ENCODE peak calls at places on chromosomes 6 and 20, in four cellular contexts. G, T, Y and P are unnamed samples.

GRCh38 chr6:45791600-45792168 is 224.0 kb downstream of the CLIC5 start:
- DNase-seq in G (peak; percentile 19), T (no peak), Y (peak; percentile 89), P (no peak)

GRCh38 chr20:33693274-33693673 is 7.1 kb upstream of the E2F1 start:
- DNase-seq in G (no peak), Y (no peak), T (no peak), P (no peak)

GRCh38 chr6:145887969-145888368 is 73.4 kb upstream of the FBXO30 start:
- DNase-seq in G (peak; percentile 39), T (no peak), Y (no peak), P (no peak)

GRCh38 chr6:131948692-131949614 is 2.2 kb downstream of the CCN2 start:
- DNase-seq in G (peak; percentile 71), Y (peak; percentile 84), T (no peak), P (no peak)

GRCh38 chr6:15375638-15376290 is 129.9 kb downstream of the JARID2 start:
- DNase-seq in Y (no peak), G (no peak), T (no peak), P (no peak)

GRCh38 chr6:71289039-71289801 is 609 bp downstream of the OGFRL1 start:
- DNase-seq in T (peak; percentile 62), G (peak; percentile 51), Y (peak; percentile 20), P (peak; percentile 63)

GRCh38 chr6:131876545-131876944 is 68.7 kb downstream of the ENPP1 start:
- DNase-seq in G (no peak), Y (no peak), T (no peak), P (no peak)

GRCh38 chr20:8808180-8808535 is 260.7 kb upstream of the PLCB4 start:
- DNase-seq in T (no peak), G (no peak), Y (no peak), P (no peak)

GRCh38 chr20:20930500-20930899 is 175.7 kb downstream of the LINC00237 start:
- DNase-seq in T (no peak), G (no peak), Y (no peak), P (no peak)

GRCh38 chr6:33980176-33980805 is 165.6 kb downstream of the GRM4 start:
- DNase-seq in T (no peak), G (no peak), Y (no peak), P (no peak)

GRCh38 chr6:124903797-124904196 is 58.4 kb upstream of the RNF217 start:
- DNase-seq in G (no peak), T (no peak), Y (no peak), P (no peak)

GRCh38 chr6:47144306-47144705 is 102.2 kb upstream of the ADGRF1 start:
- DNase-seq in T (no peak), G (peak; percentile 95), Y (peak; percentile 67), P (no peak)

GRCh38 chr6:167685654-167686053 is 141.1 kb upstream of the AFDN start:
- DNase-seq in G (no peak), Y (no peak), T (no peak), P (no peak)

GRCh38 chr20:25549866-25550477 is 35.4 kb downstream of the NINL start:
- DNase-seq in T (no peak), G (peak; percentile 62), Y (peak; percentile 67), P (no peak)

GRCh38 chr6:32968770-32969684 is 633 bp downstream of the BRD2 start:
- DNase-seq in G (peak; percentile 92), T (peak; percentile 93), Y (peak; percentile 80), P (peak; percentile 69)

GRCh38 chr6:128932061-128932460 is 49.1 kb downstream of the LAMA2 start:
- DNase-seq in Y (no peak), G (peak; percentile 35), T (no peak), P (no peak)

GRCh38 chr6:159104163-159104885 is 59.5 kb upstream of the TAGAP start:
- DNase-seq in T (peak; percentile 83), G (peak; percentile 40), Y (peak; percentile 20), P (peak; percentile 73)

GRCh38 chr6:112936476-112936875 is 589.3 kb downstream of the RFPL4B start:
- DNase-seq in Y (peak; percentile 53), T (no peak), G (peak; percentile 74), P (no peak)

GRCh38 chr6:6856538-6857523 is 250.9 kb upstream of the RREB1 start:
- DNase-seq in T (peak; percentile 46), Y (no peak), G (peak; percentile 41), P (peak; percentile 17)

GRCh38 chr6:83192871-83193746 is at the start of the genes PGM3 and RWDD2A:
- DNase-seq in G (peak; percentile 92), Y (peak; percentile 87), T (peak; percentile 95), P (peak; percentile 94)

GRCh38 chr20:9241232-9241692 is 172.4 kb downstream of the PLCB4 start:
- DNase-seq in T (no peak), G (peak; percentile 51), Y (peak; percentile 97), P (no peak)

GRCh38 chr6:110547266-110547964 is 71.0 kb upstream of the SLC22A16 start:
- DNase-seq in Y (peak; percentile 79), G (no peak), T (no peak), P (no peak)

GRCh38 chr6:24910850-24911712 is 24.7 kb downstream of the RIPOR2 start:
- DNase-seq in Y (peak; percentile 67), G (peak; percentile 40), T (peak; percentile 91), P (peak; percentile 83)

GRCh38 chr20:43537921-43538854 is 20.6 kb upstream of the SGK2 start:
- DNase-seq in G (peak; percentile 64), T (peak; percentile 64), Y (peak; percentile 42), P (peak; percentile 73)

GRCh38 chr6:444653-445275 is 53.2 kb downstream of the IRF4 start:
- DNase-seq in Y (no peak), T (no peak), G (no peak), P (no peak)

GRCh38 chr6:141026504-141026903 is 1106.2 kb upstream of the GJE1 start:
- DNase-seq in G (no peak), Y (no peak), T (no peak), P (no peak)

GRCh38 chr6:24520929-24521546 is 26.3 kb downstream of the ALDH5A1 start:
- DNase-seq in Y (no peak), T (peak; percentile 67), G (peak; percentile 28), P (peak; percentile 42)

GRCh38 chr6:111812080-111813038 is 60.9 kb downstream of the FYN start:
- DNase-seq in T (no peak), Y (peak; percentile 75), G (no peak), P (no peak)

GRCh38 chr6:131061041-131061770 is 1.8 kb downstream of the EPB41L2 start:
- DNase-seq in G (peak; percentile 63), T (peak; percentile 44), Y (peak; percentile 78), P (no peak)

DNA sequence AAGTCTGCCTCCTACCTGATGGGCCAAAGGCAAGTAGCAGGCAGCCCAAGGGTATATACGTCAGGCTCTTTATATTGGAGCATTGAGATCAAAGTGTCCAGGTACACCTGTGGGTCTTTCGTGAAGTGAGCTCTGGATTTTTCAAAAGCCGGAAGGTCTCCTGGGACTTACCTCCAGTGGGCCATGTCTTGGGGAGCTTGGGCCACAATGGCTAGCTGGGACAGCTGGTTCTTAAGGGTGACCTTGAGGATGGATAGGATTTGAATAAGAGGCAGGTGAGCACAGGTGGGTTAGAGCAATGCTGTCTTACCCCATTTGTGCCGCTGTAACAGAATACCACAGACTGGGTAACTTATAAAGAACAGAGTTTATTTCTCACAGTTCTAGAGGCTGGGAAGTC is 153.4 kb downstream of the CDC5L start:
- DNase-seq in T (no peak), G (no peak), Y (no peak), P (no peak)
- TF ChIP-seq CTCF in T (no peak), G (no peak), Y (no peak), P (no peak)

GRCh38 chr6:2596222-2596621 is 154.5 kb downstream of the MYLK4 start:
- DNase-seq in G (no peak), Y (no peak), T (peak; percentile 54), P (peak; percentile 25)
- TF ChIP-seq CTCF in G (peak; percentile 31), Y (no peak), T (peak; percentile 64), P (peak; percentile 40)

DNA sequence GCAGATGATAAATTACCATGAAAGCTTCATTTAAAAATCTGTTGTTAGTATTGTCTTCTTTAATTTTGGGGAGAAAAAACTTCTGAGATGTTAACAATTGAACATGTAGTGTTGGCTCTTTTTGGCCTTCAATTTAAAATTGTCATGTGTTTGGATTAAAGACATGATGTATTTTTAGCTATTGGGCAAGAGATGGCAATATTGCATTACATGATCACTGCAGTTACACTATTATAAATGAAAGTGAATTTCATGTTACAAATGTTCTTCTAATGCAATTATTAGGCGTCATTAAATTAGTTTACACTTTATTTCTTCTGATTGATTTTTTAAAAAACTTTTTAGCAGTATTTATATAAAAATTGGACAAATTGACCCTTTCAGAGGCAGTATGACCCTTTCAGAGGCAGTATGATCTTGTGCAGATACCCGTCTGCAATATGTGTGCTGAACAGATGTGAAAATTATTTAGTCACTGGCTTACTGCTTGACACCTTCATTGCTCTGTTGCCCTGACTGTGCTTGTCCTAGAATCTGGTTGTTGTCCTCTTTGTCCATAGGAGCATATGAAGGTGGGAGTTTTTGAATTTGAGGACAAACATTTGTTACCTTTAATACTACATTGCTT is 25.8 kb downstream of the CDKAL1 start:
- DNase-seq in Y (no peak), T (no peak), G (peak; percentile 65), P (no peak)
- TF ChIP-seq CTCF in Y (no peak), T (no peak), G (no peak), P (no peak)

GRCh38 chr20:17611540-17612286 is 41.8 kb downstream of the DSTN start:
- DNase-seq in Y (peak; percentile 21), T (peak; percentile 42), G (peak; percentile 21), P (no peak)
- TF ChIP-seq CTCF in Y (no peak), T (peak; percentile 9), G (no peak), P (peak; percentile 33)

GRCh38 chr6:119978274-119978889 is 628.8 kb upstream of the MAN1A1 start:
- DNase-seq in G (peak; percentile 36), T (peak; percentile 32), Y (peak; percentile 22), P (no peak)
- TF ChIP-seq CTCF in G (peak; percentile 71), T (peak; percentile 66), Y (peak; percentile 67), P (peak; percentile 62)

GRCh38 chr6:105001063-105001462 is 44.2 kb downstream of the LIN28B start:
- DNase-seq in Y (no peak), G (peak; percentile 52), T (no peak), P (no peak)

GRCh38 chr6:105001906-105002305 is 45.0 kb downstream of the LIN28B start:
- DNase-seq in Y (no peak), T (no peak), G (no peak), P (no peak)

DNA sequence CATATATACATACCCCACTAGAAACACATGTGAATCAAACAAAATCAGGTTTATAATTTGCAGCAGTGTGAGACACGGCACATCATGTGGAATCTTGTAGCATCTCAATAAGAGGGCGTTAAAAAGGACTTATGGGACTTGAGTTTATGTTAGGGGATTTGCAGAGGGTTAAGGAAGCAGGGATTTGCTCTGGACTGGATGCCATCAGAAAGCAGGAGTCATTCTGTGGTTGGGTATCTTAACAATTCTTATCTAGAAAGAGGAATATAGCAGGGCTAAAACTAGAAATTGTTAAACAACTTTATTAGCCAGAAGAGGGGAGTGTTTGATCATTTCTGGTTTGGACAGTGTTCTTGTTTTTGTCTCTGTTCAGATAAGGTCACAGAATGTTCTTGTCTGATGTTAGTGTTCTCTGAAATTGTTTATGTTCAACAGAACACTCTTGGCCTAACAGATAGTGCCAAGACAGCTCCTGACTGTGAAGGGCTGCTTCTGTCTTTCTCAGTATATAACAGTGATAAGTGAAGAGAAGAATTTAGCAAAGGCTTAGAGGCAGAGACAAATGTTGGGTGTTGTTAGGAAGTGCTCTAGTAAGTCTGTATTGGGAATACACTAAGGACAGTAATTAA is 39.2 kb downstream of the LIN28B start:
- DNase-seq in Y (peak; percentile 20), T (no peak), G (peak; percentile 92), P (no peak)
- TF ChIP-seq CTCF in Y (no peak), T (no peak), G (peak; percentile 39), P (no peak)